ENCODE peak calls at places on chromosomes 1 and 21, in five cellular contexts. E, A, V, G and H are unnamed samples.

GRCh38 chr1:64798857-64799256 is 54.0 kb downstream of the RAVER2 start:
- DNase-seq in A (no peak), V (no peak), E (no peak), G (no peak), H (no peak)

GRCh38 chr1:183912265-183912886 is 107.5 kb downstream of the RGL1 start:
- DNase-seq in G (no peak), V (no peak), E (no peak), A (no peak), H (no peak)

GRCh38 chr1:179955318-179955638 is 668 bp downstream of the CEP350 start:
- DNase-seq in G (no peak), E (no peak), A (no peak), V (no peak), H (no peak)

GRCh38 chr1:29900727-29901126 is 664.4 kb downstream of the PTPRU start:
- DNase-seq in A (peak), E (no peak), V (no peak), G (no peak), H (no peak)

GRCh38 chr1:33462449-33463164 is 9.8 kb upstream of the ZSCAN20 start:
- DNase-seq in E (no peak), V (no peak), A (no peak), G (no peak), H (no peak)

GRCh38 chr1:22525646-22526045 is 37.6 kb upstream of the EPHA8 start:
- DNase-seq in A (no peak), G (no peak), V (no peak), E (no peak), H (no peak)

GRCh38 chr1:210951279-210951678 is 182.7 kb downstream of the KCNH1 start:
- DNase-seq in G (no peak), V (no peak), A (no peak), E (no peak), H (no peak)

GRCh38 chr1:22089134-22089571 is 36.6 kb downstream of the CDC42 start:
- DNase-seq in E (no peak), A (no peak), G (no peak), V (no peak), H (no peak)

GRCh38 chr1:56000424-56000823 is 578.9 kb downstream of the PLPP3 start:
- DNase-seq in V (no peak), G (no peak), E (no peak), A (no peak), H (no peak)

GRCh38 chr1:112673589-112674439 is 645 bp upstream of the MOV10 start:
- DNase-seq in G (no peak), E (peak), V (peak), A (no peak), H (no peak)

GRCh38 chr1:175172503-175172902 is 20.1 kb downstream of the KIAA0040 start:
- DNase-seq in E (no peak), V (no peak), G (no peak), A (peak), H (no peak)

GRCh38 chr1:72284084-72284397 is 1.7 kb upstream of the NEGR1 start:
- DNase-seq in G (no peak), E (peak), A (no peak), V (no peak), H (no peak)

GRCh38 chr1:163970699-163971098 is 588.3 kb upstream of the PBX1 start:
- DNase-seq in V (no peak), E (no peak), A (no peak), G (no peak), H (no peak)

GRCh38 chr1:150813028-150813707 is 5.1 kb upstream of the CTSK start:
- DNase-seq in A (peak), G (no peak), E (peak), V (peak), H (no peak)

GRCh38 chr1:181423301-181423918 is 59.9 kb upstream of the CACNA1E start:
- DNase-seq in E (peak), V (peak), A (peak), G (no peak), H (no peak)

GRCh38 chr21:14491269-14491681 is 54.8 kb downstream of the SAMSN1 start:
- DNase-seq in G (no peak), V (no peak), A (no peak), E (no peak), H (no peak)

GRCh38 chr1:247845011-247845692 is 3.5 kb upstream of the OR11L1 start:
- DNase-seq in V (no peak), A (no peak), G (no peak), E (no peak), H (no peak)

GRCh38 chr1:91569411-91570104 is 68.9 kb downstream of the CDC7 start:
- DNase-seq in V (peak), G (no peak), E (no peak), A (no peak), H (no peak)